ENCODE peak calls at places on chromosomes 16 and 17, in seven cellular contexts. B, Z, I, T, H, P and C are unnamed samples.

GRCh38 chr17:79950306-79950705 is 85.4 kb downstream of the TBC1D16 start:
- DNase-seq in B (peak), Z (no peak), I (no peak), T (peak), H (peak), P (no peak), C (no peak)

GRCh38 chr16:1374418-1375297 is 22.9 kb downstream of the GNPTG start:
- DNase-seq in B (no peak), Z (no peak), I (no peak), T (no peak), H (no peak), P (no peak), C (no peak)

GRCh38 chr16:28511031-28511430 is 4.4 kb upstream of the IL27 start:
- DNase-seq in B (no peak), Z (no peak), I (no peak), T (no peak), H (no peak), P (no peak), C (no peak)

GRCh38 chr16:52578007-52578828 is 31.3 kb upstream of the TOX3 start:
- DNase-seq in B (no peak), Z (no peak), I (no peak), T (no peak), H (no peak), P (no peak), C (no peak)

GRCh38 chr17:67139289-67139688 is 94.9 kb downstream of the CACNG1 start:
- DNase-seq in B (no peak), Z (no peak), I (no peak), T (no peak), H (no peak), P (no peak), C (no peak)

GRCh38 chr17:69947027-69947759 is 127.8 kb upstream of the KCNJ16 start:
- DNase-seq in B (no peak), Z (no peak), I (no peak), T (no peak), H (no peak), P (no peak), C (no peak)

GRCh38 chr16:1781254-1781653 is 1.1 kb downstream of the SPSB3 start:
- DNase-seq in B (no peak), Z (no peak), I (no peak), T (no peak), H (no peak), P (no peak), C (no peak)

GRCh38 chr17:3596804-3597464 is 12.3 kb downstream of the TRPV1 start:
- DNase-seq in B (no peak), Z (no peak), I (no peak), T (no peak), H (no peak), P (no peak), C (no peak)

GRCh38 chr17:29238133-29238850 is 8.4 kb upstream of the CRYBA1 start:
- DNase-seq in B (no peak), Z (no peak), I (no peak), T (no peak), H (no peak), P (no peak), C (no peak)

GRCh38 chr16:79097781-79098180 is 502.8 kb downstream of the MAF start:
- DNase-seq in B (no peak), Z (no peak), I (no peak), T (no peak), H (no peak), P (no peak), C (no peak)

GRCh38 chr17:40903129-40903847 is 18.2 kb upstream of the KRT20 start:
- DNase-seq in B (no peak), Z (peak), I (no peak), T (peak), H (no peak), P (no peak), C (peak)

GRCh38 chr16:2473999-2474876 is 689 bp upstream of the TBC1D24 start:
- DNase-seq in B (no peak), Z (peak), I (peak), T (peak), H (peak), P (no peak), C (no peak)

GRCh38 chr16:31513126-31513525 is 4.9 kb upstream of the RUSF1 start:
- DNase-seq in B (no peak), Z (no peak), I (no peak), T (no peak), H (no peak), P (no peak), C (no peak)

GRCh38 chr16:67161595-67162058 is 1.9 kb downstream of the FBXL8 start:
- DNase-seq in B (no peak), Z (peak), I (no peak), T (no peak), H (peak), P (no peak), C (no peak)

GRCh38 chr16:27754788-27755690 is 205.1 kb downstream of the KATNIP start:
- DNase-seq in B (no peak), Z (no peak), I (no peak), T (no peak), H (no peak), P (no peak), C (no peak)

GRCh38 chr17:31492880-31493655 is 101.6 kb downstream of the RAB11FIP4 start:
- DNase-seq in B (no peak), Z (peak), I (peak), T (peak), H (no peak), P (peak), C (no peak)

GRCh38 chr17:77254961-77255741 is 114.4 kb downstream of the SEC14L1 start:
- DNase-seq in B (peak), Z (no peak), I (no peak), T (no peak), H (no peak), P (no peak), C (no peak)

GRCh38 chr16:52068447-52069074 is 478.4 kb downstream of the TOX3 start:
- DNase-seq in B (no peak), Z (peak), I (peak), T (peak), H (no peak), P (no peak), C (no peak)

GRCh38 chr16:68790130-68790761 is 53.1 kb upstream of the TANGO6 start:
- DNase-seq in B (no peak), Z (no peak), I (no peak), T (no peak), H (no peak), P (no peak), C (no peak)

GRCh38 chr17:50649042-50649908 is 14.6 kb downstream of the ABCC3 start:
- DNase-seq in B (no peak), Z (no peak), I (peak), T (no peak), H (no peak), P (no peak), C (peak)

GRCh38 chr16:11379420-11379819 is 34.2 kb downstream of the RMI2 start:
- DNase-seq in B (no peak), Z (no peak), I (peak), T (no peak), H (no peak), P (no peak), C (no peak)

GRCh38 chr17:45410144-45411091 is 22.3 kb downstream of the ARHGAP27 start:
- DNase-seq in B (no peak), Z (peak), I (peak), T (peak), H (peak), P (peak), C (no peak)

GRCh38 chr16:8878523-8878911 is 3.6 kb upstream of the LITAFD start:
- DNase-seq in B (no peak), Z (no peak), I (no peak), T (no peak), H (no peak), P (no peak), C (no peak)

GRCh38 chr16:83400234-83400633 is 407.5 kb upstream of the HSBP1 start:
- DNase-seq in B (no peak), Z (no peak), I (no peak), T (no peak), H (no peak), P (no peak), C (no peak)

GRCh38 chr17:18004901-18005305 is 32.2 kb downstream of the DRC3 start:
- DNase-seq in B (no peak), Z (no peak), I (no peak), T (no peak), H (no peak), P (no peak), C (no peak)
- TF ChIP-seq CTCF in B (no peak), Z (no peak), I (no peak), T (no peak), H (no peak), P (peak), C (peak)

DNA sequence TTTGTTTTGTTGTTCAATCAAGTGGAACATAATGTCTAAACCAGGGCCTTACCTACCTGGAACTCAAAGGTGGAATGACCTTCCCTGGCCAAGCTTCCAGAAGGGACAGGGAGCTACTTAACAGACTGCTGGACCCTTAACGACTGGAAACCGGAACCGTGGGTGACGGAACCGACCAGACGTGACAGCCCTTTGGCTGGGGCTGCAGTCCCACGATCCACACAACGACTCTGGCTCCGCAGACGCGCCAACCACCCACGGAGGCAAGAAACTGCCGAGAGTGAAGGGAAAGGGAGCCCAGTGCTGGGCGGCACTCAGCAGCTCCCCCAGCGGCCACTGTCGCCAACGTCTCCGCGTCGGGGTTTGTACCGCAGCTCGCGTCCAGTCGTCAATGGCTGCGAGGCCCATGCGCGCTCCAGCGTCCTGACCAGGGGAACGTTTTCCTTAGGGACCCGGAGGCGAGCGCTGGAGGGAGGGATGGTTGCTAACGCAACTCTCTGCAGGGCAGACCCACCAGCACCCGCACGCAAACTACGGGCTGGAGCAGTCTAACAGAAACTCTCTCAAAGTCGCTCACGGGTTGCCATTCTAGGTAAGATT is 5.5 kb upstream of the KIF22 start:
- DNase-seq in B (peak), Z (peak), I (peak), T (peak), H (peak), P (peak), C (no peak)
- H3K4me3 ChIP-seq in B (peak), Z (no peak), I (peak), T (peak), H (no peak), P (peak), C (no peak)

DNA sequence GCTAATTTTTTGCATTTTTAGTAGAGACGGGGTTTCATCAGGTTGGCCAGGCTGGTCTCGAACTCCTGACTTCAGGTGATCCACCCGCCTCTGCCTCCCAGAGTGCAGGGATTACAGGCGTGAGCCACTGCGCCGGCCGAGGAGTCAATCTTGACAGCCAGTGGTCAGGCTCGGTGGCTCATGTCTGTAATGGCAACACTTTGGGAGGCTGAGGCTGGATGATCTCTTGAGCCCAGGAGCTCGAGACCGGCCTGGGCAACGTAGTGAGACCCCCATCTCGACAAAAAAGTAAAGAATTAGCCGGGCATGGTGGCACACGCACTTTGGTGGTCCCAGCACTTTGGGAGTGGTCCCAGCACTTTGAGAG is 608 bp upstream of the PGS1 start:
- DNase-seq in B (no peak), Z (no peak), I (no peak), T (no peak), H (no peak), P (no peak), C (no peak)
- TF ChIP-seq CTCF in B (no peak), Z (no peak), I (no peak), T (no peak), H (no peak), P (no peak), C (no peak)

DNA sequence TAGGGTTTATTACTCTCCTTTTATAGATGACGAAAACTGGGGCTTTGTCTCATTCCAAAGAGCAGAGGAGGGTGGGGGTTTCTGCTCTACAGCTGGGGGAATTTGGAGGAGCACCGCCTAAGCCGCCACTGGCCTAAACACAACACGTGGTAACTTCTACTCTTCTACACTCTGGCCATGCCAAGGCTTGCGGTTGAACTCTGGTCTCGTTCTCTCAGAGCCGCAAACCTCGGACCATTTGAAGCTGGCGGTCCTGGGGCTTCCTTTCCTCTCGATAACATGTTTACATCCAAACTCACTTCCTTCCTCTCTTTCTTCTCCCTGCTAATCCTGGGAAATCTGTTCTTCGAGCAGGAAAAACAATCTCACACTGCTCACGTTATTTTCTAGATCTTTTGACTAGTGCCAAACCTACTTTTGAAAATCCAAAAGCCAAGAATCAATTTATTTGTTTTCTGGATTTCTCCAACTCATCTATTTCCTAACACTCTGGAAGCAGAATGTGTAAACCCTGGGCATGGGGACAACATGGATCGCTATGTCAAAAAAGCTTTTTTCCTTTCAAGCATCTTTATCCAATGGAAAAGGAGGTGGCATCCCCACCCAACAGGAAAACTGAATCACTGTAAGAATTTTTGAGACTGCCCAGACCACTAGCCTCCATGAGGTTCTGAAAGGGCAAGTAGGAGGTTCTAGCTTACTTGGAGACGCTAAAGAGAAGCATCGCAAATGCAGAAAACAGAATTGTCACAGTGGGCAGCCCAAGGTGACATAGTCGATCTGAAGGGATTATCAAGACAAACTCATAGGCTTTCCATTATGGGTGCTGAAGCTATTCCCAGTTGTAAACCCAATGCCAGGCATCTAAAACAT is 13.6 kb upstream of the EEF2K start:
- DNase-seq in B (peak), Z (peak), I (peak), T (peak), H (no peak), P (peak), C (peak)
- H3K4me3 ChIP-seq in B (peak), Z (peak), I (peak), T (peak), H (no peak), P (peak), C (peak)

DNA sequence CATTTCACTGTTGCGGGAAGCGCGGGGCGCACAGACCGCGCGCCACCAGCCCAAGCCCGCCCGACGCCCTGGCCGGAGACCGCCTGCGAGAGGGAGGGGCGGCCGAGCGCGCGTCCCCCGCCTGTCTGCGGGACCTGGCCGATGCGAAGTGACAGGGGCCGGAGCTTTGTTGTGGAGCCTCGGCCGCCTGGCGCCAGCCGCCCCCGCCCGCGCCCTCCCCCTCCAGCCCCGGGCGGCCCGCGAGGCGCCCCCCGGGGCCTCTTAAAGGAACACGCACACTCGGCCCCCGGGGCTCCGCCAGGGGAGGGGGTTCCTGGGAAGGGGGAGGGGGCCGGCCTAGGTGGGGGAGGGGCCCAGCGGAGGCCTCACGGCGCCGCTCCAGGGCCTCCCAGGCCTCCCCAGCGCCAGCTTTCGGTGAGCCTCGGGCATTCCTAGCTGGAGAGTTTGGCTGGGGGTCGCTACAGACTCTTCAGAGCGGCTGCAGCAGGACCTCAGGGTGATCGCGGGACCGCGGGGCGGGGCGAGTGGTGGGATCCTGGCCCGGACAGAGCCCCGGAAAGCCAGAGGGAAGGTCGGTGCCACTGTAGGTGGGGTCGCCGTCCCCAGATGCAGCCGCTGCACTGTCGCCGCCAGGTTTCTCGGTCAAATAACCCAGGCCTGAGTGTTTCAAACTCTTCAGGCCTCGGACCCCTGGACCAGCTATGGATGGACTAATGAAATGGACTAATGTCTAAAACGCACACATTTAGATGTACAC is 2.4 kb upstream of the TBX2 start:
- DNase-seq in B (peak), Z (no peak), I (no peak), T (no peak), H (peak), P (no peak), C (no peak)
- TF ChIP-seq CTCF in B (no peak), Z (no peak), I (no peak), T (no peak), H (no peak), P (no peak), C (no peak)

GRCh38 chr17:49000943-49001342 is 3.8 kb downstream of the IGF2BP1 start:
- DNase-seq in B (no peak), Z (no peak), I (no peak), T (no peak), H (no peak), P (no peak), C (no peak)
- H3K4me3 ChIP-seq in B (no peak), Z (no peak), I (no peak), T (no peak), H (no peak), P (no peak), C (peak)

DNA sequence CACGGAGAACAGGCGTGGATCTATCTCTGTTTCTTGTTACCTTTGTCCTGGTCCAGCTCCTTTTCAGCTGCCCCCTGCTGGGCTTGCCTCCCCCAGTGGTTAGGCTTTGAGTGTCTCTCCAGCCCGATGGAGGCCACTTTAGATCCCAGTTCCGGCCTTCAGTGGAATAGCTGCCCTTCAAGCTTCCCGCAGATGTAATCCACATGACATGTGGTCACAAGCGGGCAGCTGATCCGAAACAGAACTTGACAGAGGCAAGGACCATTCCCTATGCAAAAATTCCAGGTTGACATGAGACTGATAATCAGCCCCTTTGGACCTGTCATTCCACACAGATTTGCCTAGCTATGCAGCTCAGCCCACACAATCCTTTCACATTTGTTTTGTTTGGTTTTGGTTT is 40.6 kb upstream of the AQP8 start:
- DNase-seq in B (no peak), Z (no peak), I (no peak), T (no peak), H (no peak), P (peak), C (no peak)
- TF ChIP-seq CTCF in B (no peak), Z (no peak), I (no peak), T (no peak), H (no peak), P (no peak), C (no peak)

DNA sequence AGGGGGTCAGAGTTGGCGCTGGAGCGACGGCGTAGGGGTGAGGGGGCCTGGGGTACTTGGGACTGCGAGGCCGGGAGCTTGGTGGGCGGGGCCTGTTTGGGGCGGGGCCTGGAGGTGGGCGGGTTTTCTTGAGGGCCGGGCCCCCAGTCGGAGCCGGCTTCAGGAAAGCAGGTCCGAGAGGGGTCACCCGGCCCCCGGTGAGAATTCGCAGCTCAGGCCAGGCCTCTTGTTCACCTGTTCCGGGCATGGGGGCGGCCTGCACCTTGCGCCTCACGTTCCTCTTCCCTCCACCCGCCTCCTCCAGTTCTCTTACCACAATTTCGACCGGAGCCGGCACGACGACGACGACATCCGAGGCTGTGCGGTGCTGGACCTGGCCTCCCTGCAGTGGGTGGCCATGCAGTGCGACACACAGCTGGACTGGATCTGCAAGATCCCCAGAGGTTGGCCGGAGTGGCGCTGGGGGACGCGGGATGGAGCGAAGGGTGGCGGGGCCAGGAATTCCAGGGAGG is 52.5 kb downstream of the MRC2 start:
- DNase-seq in B (no peak), Z (no peak), I (no peak), T (no peak), H (no peak), P (no peak), C (no peak)
- H3K4me3 ChIP-seq in B (no peak), Z (no peak), I (no peak), T (no peak), H (no peak), P (no peak), C (no peak)